ENCODE peak calls at places on chromosome 5, in five cellular contexts. B, K, I, A and N are unnamed samples.

GRCh38 chr5:138459311-138459710 is 6.0 kb upstream of the EGR1 start:
- DNase-seq in K (peak), A (no peak), B (no peak), I (no peak), N (peak)

GRCh38 chr5:40437452-40437861 is 242.3 kb upstream of the PTGER4 start:
- DNase-seq in I (no peak), A (no peak), B (no peak), K (peak), N (no peak)

GRCh38 chr5:134600600-134600999 is 32.0 kb downstream of the SAR1B start:
- DNase-seq in K (no peak), A (no peak), B (no peak), I (no peak), N (no peak)

GRCh38 chr5:81395262-81395661 is 1.3 kb upstream of the ACOT12 start:
- DNase-seq in I (no peak), A (no peak), K (no peak), B (no peak), N (no peak)

GRCh38 chr5:172187118-172188032 is 649 bp downstream of the STK10 start:
- DNase-seq in A (peak), B (peak), K (peak), I (peak), N (peak)

GRCh38 chr5:101915559-101915958 is 380.5 kb downstream of the SLCO4C1 start:
- DNase-seq in A (no peak), K (no peak), B (no peak), I (no peak), N (no peak)

GRCh38 chr5:76104027-76104426 is 20.8 kb downstream of the SV2C start:
- DNase-seq in K (peak), A (peak), B (no peak), I (no peak), N (no peak)

GRCh38 chr5:5665225-5666075 is 243.0 kb downstream of the ICE1 start:
- DNase-seq in I (no peak), K (no peak), B (no peak), A (no peak), N (no peak)

GRCh38 chr5:98769006-98769255 is 4.5 kb upstream of the RGMB start:
- DNase-seq in A (no peak), B (no peak), K (no peak), I (no peak), N (peak)

GRCh38 chr5:91556-92263 is at the start of gene PLEKHG4B:
- DNase-seq in A (peak), B (no peak), I (peak), K (no peak), N (no peak)

GRCh38 chr5:19891658-19892057 is 96.3 kb downstream of the CDH18 start:
- DNase-seq in B (no peak), K (no peak), I (no peak), A (no peak), N (no peak)

GRCh38 chr5:84438456-84438855 is 53.8 kb upstream of the EDIL3 start:
- DNase-seq in B (no peak), I (no peak), K (no peak), A (no peak), N (no peak)

GRCh38 chr5:66551920-66552319 is 44.3 kb upstream of the MAST4 start:
- DNase-seq in I (no peak), A (no peak), B (no peak), K (no peak), N (no peak)

GRCh38 chr5:78717674-78718073 is 69.1 kb upstream of the LHFPL2 start:
- DNase-seq in K (no peak), B (no peak), A (no peak), I (no peak), N (no peak)

GRCh38 chr5:65359981-65360380 is 121.7 kb downstream of the ADAMTS6 start:
- DNase-seq in I (no peak), A (no peak), B (no peak), K (no peak), N (no peak)

GRCh38 chr5:58804331-58804730 is 221.5 kb downstream of the RAB3C start:
- DNase-seq in B (no peak), I (no peak), K (no peak), A (peak), N (no peak)

GRCh38 chr5:14505310-14506140 is 76.1 kb upstream of the OTULINL start:
- DNase-seq in A (no peak), I (no peak), K (no peak), B (no peak), N (no peak)

DNA sequence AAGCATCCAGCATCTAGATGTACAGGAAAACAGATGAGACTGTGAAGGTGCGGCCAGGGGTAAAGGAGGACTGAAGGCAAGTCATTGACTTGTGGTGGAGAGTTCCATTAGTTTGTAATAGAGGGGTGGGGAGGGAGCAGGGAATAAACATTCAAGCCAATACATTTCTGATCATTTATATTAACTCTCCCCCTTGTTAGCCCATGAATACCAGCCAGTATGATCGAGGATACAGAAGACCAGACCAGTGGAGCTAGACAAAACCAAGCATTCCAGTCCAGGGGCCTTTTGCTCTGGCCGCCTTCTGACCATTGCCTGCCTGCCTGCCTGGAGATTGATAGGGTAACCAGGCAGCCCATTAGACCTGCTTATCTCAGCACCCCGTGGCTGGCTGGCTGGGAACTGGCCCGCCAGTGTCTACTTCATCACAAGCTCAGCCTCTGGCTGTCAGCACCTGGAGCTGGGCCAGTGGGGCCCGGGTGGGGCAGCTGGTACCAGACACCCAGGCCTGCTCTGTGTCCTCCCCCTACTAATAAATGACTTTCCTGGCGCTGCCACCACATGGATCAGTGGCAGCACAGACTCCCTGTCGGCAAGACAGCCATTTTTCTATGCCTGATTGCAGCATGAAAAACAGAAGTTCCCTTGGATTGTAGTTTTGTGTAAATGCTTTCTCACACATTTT is 181.2 kb downstream of the SNCAIP start:
- DNase-seq in I (peak), K (no peak), B (no peak), A (no peak), N (no peak)
- H3K27ac ChIP-seq in I (no peak), K (no peak), B (no peak), A (no peak), N (no peak)

GRCh38 chr5:179194201-179194910 is 134.2 kb downstream of the ZNF354C start:
- DNase-seq in K (no peak), B (peak), I (peak), A (no peak), N (peak)
- H3K27ac ChIP-seq in K (no peak), B (no peak), I (no peak), A (no peak), N (no peak)

DNA sequence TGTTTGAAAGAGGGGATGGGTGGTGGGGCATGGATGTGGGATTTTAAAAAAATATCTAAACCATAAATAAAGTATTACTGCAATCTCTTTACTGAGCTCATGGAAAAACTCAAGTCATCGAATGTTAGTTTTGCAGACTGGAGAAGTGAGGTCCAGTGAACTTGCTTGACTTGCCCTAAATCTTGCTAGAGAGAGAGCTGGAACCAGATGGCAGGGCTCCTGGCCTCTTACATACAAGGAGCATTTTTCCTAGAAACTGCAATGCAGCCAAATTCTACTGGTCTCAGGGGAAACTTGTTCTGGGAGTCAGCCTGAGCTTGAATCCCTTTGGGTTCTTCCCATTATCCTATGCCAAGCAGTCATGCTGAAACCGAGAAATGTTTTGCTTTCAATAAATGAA is 2.9 kb upstream of the TGFBI start:
- DNase-seq in B (no peak), K (no peak), I (no peak), A (no peak), N (no peak)
- H3K27ac ChIP-seq in B (no peak), K (no peak), I (peak), A (no peak), N (no peak)

DNA sequence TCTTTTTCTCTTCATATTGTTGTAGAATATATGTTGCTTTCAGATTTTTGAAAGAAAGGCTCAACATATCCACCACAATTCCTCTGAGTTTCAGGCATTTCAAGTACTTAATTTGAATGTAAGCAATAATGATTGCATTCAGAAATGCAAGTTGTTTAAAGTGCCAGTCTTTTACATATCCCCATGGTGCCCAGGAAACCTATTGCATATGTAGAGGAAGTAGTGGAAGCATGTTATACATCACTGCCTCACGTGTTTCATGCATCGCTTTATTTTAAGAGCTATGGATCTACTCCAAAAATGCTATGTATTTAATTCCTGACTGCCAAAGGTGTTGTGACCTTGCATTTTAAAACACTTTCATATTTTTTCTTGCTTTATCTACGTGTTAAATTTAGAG is 28.1 kb downstream of the CPEB4 start:
- DNase-seq in A (no peak), I (no peak), B (no peak), K (no peak), N (no peak)
- H3K27ac ChIP-seq in A (no peak), I (no peak), B (no peak), K (no peak), N (no peak)

DNA sequence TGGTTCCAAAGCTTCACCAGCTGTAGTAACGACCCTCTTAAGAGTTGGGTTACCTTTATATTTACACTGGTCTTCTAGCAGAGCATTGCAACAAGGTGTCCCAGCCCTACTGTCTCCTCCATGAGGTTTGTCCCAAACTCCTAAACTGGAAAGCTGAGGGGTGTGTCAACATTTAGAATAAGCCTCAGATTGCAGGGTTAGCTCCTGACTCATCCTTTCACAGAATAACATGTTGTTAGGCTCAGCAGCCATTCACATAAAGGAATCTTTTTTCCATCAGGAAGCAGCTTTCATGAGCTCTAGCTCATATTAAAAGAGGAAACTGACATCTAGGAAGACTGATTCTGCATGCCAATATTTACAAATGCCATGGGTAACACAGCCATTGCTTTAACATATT is 238.7 kb downstream of the EFNA5 start:
- DNase-seq in K (no peak), B (no peak), A (no peak), I (no peak), N (no peak)
- H3K27ac ChIP-seq in K (no peak), B (no peak), A (no peak), I (no peak), N (no peak)

DNA sequence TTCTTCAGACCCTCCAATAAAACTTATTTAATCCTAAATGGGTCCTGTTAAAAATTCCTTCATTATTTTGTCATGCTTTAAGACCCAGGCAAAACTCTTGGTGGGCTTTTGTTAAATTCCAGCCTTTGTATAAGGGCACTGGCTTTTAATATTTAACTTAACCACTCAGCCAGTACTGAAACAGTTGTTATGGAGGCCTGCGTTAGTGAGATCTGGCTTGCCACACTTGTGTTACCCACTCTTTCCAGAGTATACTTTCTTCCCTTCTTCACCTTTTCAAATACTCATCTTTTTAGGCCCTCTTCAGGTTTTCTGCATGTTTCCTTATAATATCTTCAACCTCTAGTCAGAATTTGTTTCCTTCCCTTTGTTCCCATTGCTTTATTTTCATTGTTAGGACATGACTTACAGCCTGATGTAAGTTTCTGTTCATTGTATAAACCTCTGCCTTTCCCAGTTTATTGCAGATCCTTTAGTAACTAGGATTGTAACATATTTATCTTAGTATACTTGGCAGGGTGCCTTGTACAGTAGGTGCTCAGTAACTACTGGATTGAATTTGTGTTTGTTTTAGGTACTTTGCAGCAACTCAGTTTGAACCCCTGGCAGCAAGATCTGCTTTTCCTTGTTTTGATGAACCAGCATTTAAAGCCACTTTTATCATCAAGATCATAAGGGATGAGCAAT is 48.8 kb downstream of the LNPEP start:
- DNase-seq in A (no peak), K (no peak), I (no peak), B (no peak), N (no peak)
- H3K27ac ChIP-seq in A (no peak), K (no peak), I (no peak), B (no peak), N (no peak)